ENCODE peak calls at places on chromosomes 5 and 9, in seven cellular contexts. G, O, B, R, L, H and K are unnamed samples.

GRCh38 chr5:33761139-33761538 is 130.7 kb downstream of the ADAMTS12 start:
- DNase-seq in O (no peak), G (no peak), B (peak; percentile 51), R (no peak), L (no peak), H (no peak), K (no peak)

GRCh38 chr9:133252301-133252776 is 22.7 kb downstream of the ABO start:
- DNase-seq in O (no peak), B (no peak), H (no peak), G (no peak), L (no peak), R (peak; percentile 27), K (no peak)

GRCh38 chr5:126674145-126674544 is 73.4 kb downstream of the PHAX start:
- DNase-seq in B (peak; percentile 55), G (no peak), O (no peak), H (no peak), R (no peak), L (no peak), K (no peak)

GRCh38 chr9:88995627-88996026 is 4.4 kb downstream of the S1PR3 start:
- DNase-seq in R (no peak), O (no peak), G (no peak), B (no peak), H (no peak), L (no peak), K (no peak)

GRCh38 chr5:107979900-107980299 is 309.2 kb upstream of the EFNA5 start:
- DNase-seq in B (no peak), L (no peak), R (no peak), H (no peak), G (no peak), O (no peak), K (no peak)

GRCh38 chr9:113454914-113455761 is 8.4 kb upstream of the RGS3 start:
- DNase-seq in H (no peak), L (no peak), G (no peak), B (peak; percentile 87), O (no peak), R (peak; percentile 77), K (no peak)

GRCh38 chr9:8899541-8899940 is 1100.0 kb upstream of the DMAC1 start:
- DNase-seq in G (no peak), R (peak; percentile 77), O (no peak), L (no peak), H (no peak), B (no peak), K (no peak)

GRCh38 chr5:37578176-37578575 is 199.1 kb downstream of the WDR70 start:
- DNase-seq in B (no peak), G (no peak), L (no peak), R (no peak), H (no peak), O (no peak), K (no peak)

GRCh38 chr5:179304871-179305270 is 40.4 kb downstream of the ADAMTS2 start:
- DNase-seq in R (no peak), G (no peak), O (no peak), B (no peak), H (no peak), L (no peak), K (no peak)

GRCh38 chr9:121678501-121679022 is 27.1 kb downstream of the DAB2IP start:
- DNase-seq in L (no peak), H (no peak), R (no peak), G (no peak), O (no peak), B (no peak), K (no peak)

GRCh38 chr5:112254303-112254702 is 164.8 kb downstream of the EPB41L4A start:
- DNase-seq in H (no peak), L (no peak), R (peak; percentile 24), O (no peak), B (no peak), G (no peak), K (no peak)

GRCh38 chr5:37665889-37666288 is 174.0 kb downstream of the GDNF start:
- DNase-seq in R (no peak), O (no peak), B (peak; percentile 12), G (no peak), H (no peak), L (no peak), K (no peak)

GRCh38 chr5:132265336-132266030 is 8.0 kb downstream of the PDLIM4 start:
- DNase-seq in G (peak; percentile 39), H (no peak), O (no peak), L (no peak), R (peak; percentile 91), B (peak; percentile 87), K (no peak)

GRCh38 chr9:109507421-109507838 is 9.3 kb upstream of the PTPN3 start:
- DNase-seq in R (peak; percentile 86), L (no peak), H (no peak), B (no peak), O (no peak), G (no peak), K (no peak)

GRCh38 chr9:107480386-107480789 is 9.2 kb downstream of the KLF4 start:
- DNase-seq in B (no peak), R (peak; percentile 84), G (no peak), O (peak; percentile 91), H (no peak), L (no peak), K (no peak)

GRCh38 chr5:148924817-148925216 is 98.4 kb downstream of the ADRB2 start:
- DNase-seq in L (no peak), G (no peak), B (no peak), R (peak; percentile 61), O (no peak), H (no peak), K (no peak)

GRCh38 chr9:71223953-71224538 is 102.6 kb upstream of the TRPM3 start:
- DNase-seq in L (no peak), B (peak; percentile 49), R (no peak), H (no peak), O (no peak), G (no peak), K (no peak)

GRCh38 chr5:55063899-55064298 is 38.5 kb upstream of the GZMA start:
- DNase-seq in R (no peak), B (no peak), O (no peak), L (no peak), G (no peak), H (no peak), K (no peak)

GRCh38 chr5:107580902-107581823 is 89.6 kb downstream of the EFNA5 start:
- DNase-seq in H (no peak), G (no peak), R (no peak), O (no peak), L (no peak), B (no peak), K (no peak)

GRCh38 chr5:54455413-54456157 is at the start of gene HSPB3:
- DNase-seq in L (no peak), R (no peak), H (no peak), G (no peak), O (no peak), B (no peak), K (no peak)

GRCh38 chr9:6955251-6955921 is 197.6 kb downstream of the KDM4C start:
- DNase-seq in G (no peak), R (no peak), H (no peak), O (no peak), B (peak; percentile 19), L (no peak), K (no peak)

GRCh38 chr5:174625591-174626365 is 98.6 kb upstream of the MSX2 start:
- DNase-seq in L (no peak), O (no peak), B (no peak), H (no peak), R (no peak), G (no peak), K (no peak)

GRCh38 chr5:104111622-104112021 is 549.0 kb upstream of the NUDT12 start:
- DNase-seq in O (peak; percentile 16), L (no peak), H (no peak), B (no peak), R (no peak), G (no peak), K (no peak)

GRCh38 chr9:70954126-70954525 is 167.3 kb downstream of the TRPM3 start:
- DNase-seq in L (no peak), R (peak; percentile 74), B (peak; percentile 67), O (no peak), H (no peak), G (no peak), K (no peak)

GRCh38 chr5:149632311-149633251 is 51.3 kb downstream of the ARHGEF37 start:
- DNase-seq in O (no peak), B (no peak), H (no peak), R (peak; percentile 98), L (no peak), G (no peak), K (no peak)